ENCODE peak calls at places on chromosomes 16 and 17, in eight cellular contexts. P is CD8-positive, alpha-beta T cell; I is psoas muscle; L is CD4-positive, CD25-positive, alpha-beta regulatory T cell; S is aorta; W is SJSA1; D is heart right ventricle; C is A673. N is an unnamed sample.

GRCh38 chr17:75602644-75603043 is 15.0 kb downstream of the MYO15B start:
- DNase-seq in L (no peak), P (no peak), C (no peak), S (no peak), W (no peak), D (no peak), I (no peak), N (no peak)

GRCh38 chr17:38584350-38584925 is 21.3 kb downstream of the SRCIN1 start:
- DNase-seq in L (peak; percentile 48), C (peak; percentile 56), W (peak; percentile 40), P (peak; percentile 30), I (peak; percentile 75), D (no peak), S (peak; percentile 90), N (peak; percentile 79)

GRCh38 chr17:4696432-4696796 is 7.5 kb downstream of the PELP1 start:
- DNase-seq in C (no peak), D (no peak), S (no peak), W (no peak), P (no peak), I (no peak), L (peak; percentile 43), N (no peak)

GRCh38 chr17:50946891-50947843 is 81.0 kb upstream of the TOB1 start:
- DNase-seq in I (peak; percentile 52), L (no peak), P (no peak), W (no peak), S (peak; percentile 64), D (no peak), C (no peak), N (no peak)

GRCh38 chr17:33267279-33267790 is 25.8 kb downstream of the ASIC2 start:
- DNase-seq in I (no peak), P (no peak), C (peak; percentile 41), W (peak; percentile 34), D (no peak), S (no peak), L (no peak), N (no peak)

GRCh38 chr17:40058151-40058784 is 4.1 kb upstream of the MED24 start:
- DNase-seq in W (no peak), C (no peak), I (no peak), L (no peak), S (peak; percentile 62), D (no peak), P (no peak), N (no peak)

GRCh38 chr16:57070424-57070823 is 22.0 kb upstream of the CPNE2 start:
- DNase-seq in W (no peak), I (no peak), C (no peak), D (no peak), L (no peak), P (no peak), S (no peak), N (no peak)

GRCh38 chr16:68396481-68396880 is 51.8 kb downstream of the SMPD3 start:
- DNase-seq in D (no peak), S (peak; percentile 19), P (peak; percentile 39), L (peak; percentile 70), C (peak; percentile 33), I (no peak), W (peak; percentile 20), N (peak; percentile 46)

GRCh38 chr16:20510323-20510722 is 59.0 kb downstream of the ACSM2A start:
- DNase-seq in S (no peak), C (no peak), W (no peak), I (no peak), L (no peak), D (peak; percentile 14), P (no peak), N (no peak)

GRCh38 chr17:59427996-59428395 is 96.5 kb downstream of the YPEL2 start:
- DNase-seq in P (no peak), L (no peak), D (peak; percentile 51), I (no peak), W (peak; percentile 90), C (no peak), S (no peak), N (no peak)

GRCh38 chr17:12887088-12887487 is 97.8 kb downstream of the ARHGAP44 start:
- DNase-seq in P (no peak), I (no peak), S (no peak), W (no peak), D (no peak), C (no peak), L (no peak), N (no peak)

GRCh38 chr17:31019004-31019403 is 48.2 kb downstream of the RNF135 start:
- DNase-seq in S (no peak), D (no peak), L (no peak), W (no peak), I (no peak), P (no peak), C (no peak), N (no peak)

GRCh38 chr17:1904273-1905052 is 74.7 kb downstream of the RPA1 start:
- DNase-seq in C (no peak), D (no peak), L (no peak), P (no peak), W (no peak), S (no peak), I (no peak), N (no peak)

GRCh38 chr17:48487221-48487620 is 43.6 kb downstream of the HOXB1 start:
- DNase-seq in C (no peak), W (no peak), D (no peak), I (no peak), P (no peak), L (no peak), S (no peak), N (no peak)

GRCh38 chr17:74373838-74374606 is 6.7 kb downstream of the GPR142 start:
- DNase-seq in D (peak; percentile 27), S (no peak), C (no peak), P (no peak), I (no peak), W (no peak), L (no peak), N (no peak)

GRCh38 chr16:56409195-56409594 is 16.1 kb downstream of the AMFR start:
- DNase-seq in W (no peak), P (no peak), D (no peak), I (no peak), L (no peak), C (no peak), S (no peak), N (no peak)

GRCh38 chr16:89921699-89922476 is 1.3 kb upstream of the TUBB3 start:
- DNase-seq in D (peak; percentile 82), L (no peak), P (no peak), C (peak; percentile 82), S (peak; percentile 96), I (peak; percentile 77), W (peak; percentile 89), N (peak; percentile 96)

GRCh38 chr16:66287916-66288315 is 78.6 kb upstream of the CDH5 start:
- DNase-seq in L (no peak), C (no peak), S (no peak), D (no peak), W (no peak), I (no peak), P (no peak), N (no peak)

GRCh38 chr17:17044846-17045561 is 2.7 kb downstream of the MPRIP start:
- DNase-seq in S (peak; percentile 67), W (peak; percentile 89), P (no peak), I (no peak), L (no peak), C (peak; percentile 81), D (peak; percentile 85), N (peak; percentile 37)

GRCh38 chr16:20865420-20866126 is 34.6 kb downstream of the DCUN1D3 start:
- DNase-seq in W (no peak), I (no peak), D (no peak), C (no peak), L (no peak), P (no peak), S (no peak), N (no peak)

GRCh38 chr16:35908942-35909341 is 2449.5 kb downstream of the TP53TG3F start:
- DNase-seq in W (no peak), L (no peak), P (no peak), I (no peak), C (peak; percentile 1), D (no peak), S (no peak), N (no peak)
- H3K9me3 ChIP-seq in W (no peaks in the 10 kb centered on the region), L (peaks cover 40% of the 10 kb centered on the region), P (no peaks in the 10 kb centered on the region), I (no peaks in the 10 kb centered on the region), C (peaks cover 16% of the 10 kb centered on the region), D (no peaks in the 10 kb centered on the region), S (no peaks in the 10 kb centered on the region), N (no peaks in the 10 kb centered on the region)

DNA sequence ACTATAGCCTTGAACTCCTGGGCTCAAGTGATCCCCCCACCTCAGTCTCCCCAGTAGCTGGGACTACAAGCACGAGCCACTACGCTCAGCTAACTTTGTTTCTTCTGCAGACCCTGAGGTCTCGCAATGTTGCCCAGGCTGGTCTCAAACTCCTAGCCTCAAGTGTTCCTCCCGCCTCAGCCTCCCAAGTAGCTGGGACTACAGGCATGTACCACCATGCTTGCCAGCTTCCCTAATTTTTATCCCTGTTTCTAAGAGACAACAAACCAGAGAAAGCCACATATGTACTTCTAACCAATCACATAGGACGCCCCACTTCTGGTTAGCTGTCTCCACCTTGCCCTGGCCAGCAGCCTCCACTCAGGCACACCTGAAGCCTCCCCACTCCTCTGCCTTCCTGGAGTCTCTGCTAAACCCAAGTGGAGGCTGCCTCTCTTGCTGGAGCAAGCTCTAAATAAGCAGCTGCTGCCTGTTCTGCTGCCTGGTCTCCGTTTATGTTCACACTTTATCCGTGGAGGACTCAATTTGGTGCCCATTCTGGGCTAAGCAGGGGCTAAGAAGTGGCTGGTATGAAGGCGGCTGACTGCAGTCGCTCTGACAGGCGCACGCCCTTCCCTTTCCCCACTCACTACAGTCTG is 24.7 kb downstream of the NSMCE1 start:
- DNase-seq in L (no peak), I (no peak), P (no peak), D (no peak), W (no peak), C (no peak), S (no peak), N (no peak)
- H3K4me1 ChIP-seq in L (peaks cover 15% of the 10 kb centered on the region), I (peaks cover 37% of the 10 kb centered on the region), P (peaks cover 18% of the 10 kb centered on the region), D (peaks cover 60% of the 10 kb centered on the region), W (peaks cover 27% of the 10 kb centered on the region), C (peaks cover 37% of the 10 kb centered on the region), S (peaks cover 10% of the 10 kb centered on the region), N (peaks cover 7% of the 10 kb centered on the region)

DNA sequence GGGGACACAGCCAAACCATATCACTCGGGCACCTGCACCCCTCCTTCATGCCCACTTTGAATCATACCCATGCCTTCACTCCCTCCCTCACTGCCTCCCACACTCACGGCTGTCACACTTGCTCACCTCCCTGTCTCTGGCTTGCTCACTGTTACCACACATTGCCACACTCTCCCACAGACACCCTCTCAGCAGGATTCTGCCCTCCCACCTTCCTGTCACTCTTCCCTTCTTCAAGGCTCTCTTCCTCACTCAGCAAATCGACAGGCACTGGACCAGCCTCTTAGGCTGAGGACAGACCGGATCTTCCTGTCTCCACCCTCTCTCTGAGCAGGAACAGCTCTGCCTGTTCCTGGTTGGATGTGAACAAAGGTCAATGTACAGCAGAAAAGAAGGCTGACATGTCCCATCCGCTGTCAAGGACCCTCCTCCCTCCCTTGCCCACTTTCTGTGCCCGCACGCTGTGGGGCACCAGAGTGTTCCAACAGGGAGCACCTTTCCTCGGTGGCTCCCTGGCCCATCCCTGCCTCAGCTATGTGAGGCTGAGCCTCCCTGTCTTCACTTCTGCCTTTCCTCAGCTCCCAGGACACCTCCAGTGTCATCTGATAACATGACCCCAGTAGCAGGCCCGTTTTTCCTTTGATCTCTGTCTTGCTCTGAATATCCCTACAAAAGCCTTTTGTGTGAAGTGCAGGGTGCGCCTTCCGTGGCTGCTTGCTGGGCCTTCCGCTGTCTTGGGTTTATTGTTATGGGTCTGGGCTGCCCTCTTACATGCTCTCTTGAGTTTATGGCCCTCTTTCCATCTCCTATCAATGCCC is 47.0 kb downstream of the CCDC182 start:
- DNase-seq in C (no peak), P (no peak), I (no peak), S (no peak), D (no peak), W (no peak), L (no peak), N (no peak)
- H3K27me3 ChIP-seq in C (no peaks in the 10 kb centered on the region), P (no peaks in the 10 kb centered on the region), I (no peaks in the 10 kb centered on the region), S (no peaks in the 10 kb centered on the region), D (no peaks in the 10 kb centered on the region), W (peaks cover 16% of the 10 kb centered on the region), L (no peaks in the 10 kb centered on the region), N (no peaks in the 10 kb centered on the region)

GRCh38 chr17:27070836-27071235 is 223.1 kb upstream of the WSB1 start:
- DNase-seq in S (no peak), I (no peak), P (no peak), W (no peak), D (no peak), C (no peak), L (no peak), N (no peak)
- H3K9me3 ChIP-seq in S (peaks cover 3% of the 10 kb centered on the region), I (no peaks in the 10 kb centered on the region), P (no peaks in the 10 kb centered on the region), W (no peaks in the 10 kb centered on the region), D (no peaks in the 10 kb centered on the region), C (no peaks in the 10 kb centered on the region), L (no peaks in the 10 kb centered on the region), N (no peaks in the 10 kb centered on the region)